ENCODE peak calls at places on chromosomes 7 and 10, in six cellular contexts. J is GM20000; I is effector CD4-positive, alpha-beta T cell; A is activated naive CD4-positive, alpha-beta T cell treated with Interleukin-2 at 50 U/mL for 16 hours; M is heart left ventricle; W is GM12864. D is an unnamed sample.

GRCh38 chr7:11636274-11636673 is 195.7 kb downstream of the THSD7A start:
- DNase-seq in J (no peak), I (no peak), A (no peak), M (no peak), W (no peak), D (no peak)

GRCh38 chr7:44962483-44963251 is 16.1 kb downstream of the MYO1G start:
- DNase-seq in J (peak), I (no peak), A (no peak), M (no peak), W (no peak), D (no peak)

GRCh38 chr10:117619200-117619599 is 76.7 kb downstream of the EMX2 start:
- DNase-seq in J (no peak), I (no peak), A (no peak), M (no peak), W (no peak), D (no peak)

GRCh38 chr7:29806131-29806792 is at the start of gene WIPF3:
- DNase-seq in J (peak), I (no peak), A (no peak), M (peak), W (no peak), D (no peak)

GRCh38 chr7:117790731-117791130 is 82.5 kb downstream of the CTTNBP2 start:
- DNase-seq in J (no peak), I (no peak), A (no peak), M (no peak), W (no peak), D (no peak)

GRCh38 chr7:18993933-18994668 is 123.3 kb downstream of the TWIST1 start:
- DNase-seq in J (no peak), I (no peak), A (no peak), M (no peak), W (no peak), D (no peak)

GRCh38 chr10:51273572-51273971 is 199.3 kb downstream of the PRKG1 start:
- DNase-seq in J (no peak), I (no peak), A (no peak), M (no peak), W (no peak), D (no peak)

GRCh38 chr10:130040351-130040750 is 70.3 kb downstream of the C10orf143 start:
- DNase-seq in J (no peak), I (no peak), A (no peak), M (no peak), W (no peak), D (no peak)

GRCh38 chr10:90862908-90863514 is 5.2 kb upstream of the HTR7 start:
- DNase-seq in J (peak), I (no peak), A (no peak), M (no peak), W (no peak), D (no peak)

GRCh38 chr7:66099232-66099550 is 15.5 kb upstream of the CRCP start:
- DNase-seq in J (no peak), I (no peak), A (no peak), M (no peak), W (no peak), D (no peak)

GRCh38 chr7:2314209-2314955 is at the start of gene SNX8:
- DNase-seq in J (peak), I (peak), A (peak), M (peak), W (peak), D (peak)

GRCh38 chr7:111333010-111333409 is 229.3 kb downstream of the IMMP2L start:
- DNase-seq in J (no peak), I (no peak), A (no peak), M (no peak), W (no peak), D (no peak)

GRCh38 chr7:114085592-114086490 is 167.0 kb upstream of the PPP1R3A start:
- DNase-seq in J (peak), I (no peak), A (peak), M (peak), W (no peak), D (peak)

GRCh38 chr10:44463511-44464121 is 78.7 kb upstream of the CXCL12 start:
- DNase-seq in J (no peak), I (no peak), A (no peak), M (no peak), W (no peak), D (no peak)

GRCh38 chr10:28906440-28906839 is 229.1 kb downstream of the BAMBI start:
- DNase-seq in J (no peak), I (no peak), A (no peak), M (no peak), W (no peak), D (no peak)

GRCh38 chr7:101195884-101196283 is 5.0 kb downstream of the MOGAT3 start:
- DNase-seq in J (no peak), I (no peak), A (no peak), M (no peak), W (no peak), D (no peak)

GRCh38 chr10:119207713-119208552 is 562 bp downstream of the GRK5 start:
- DNase-seq in J (peak), I (peak), A (peak), M (peak), W (no peak), D (peak)

GRCh38 chr7:97835296-97836138 is 36.7 kb downstream of the ASNS start:
- DNase-seq in J (peak), I (peak), A (peak), M (peak), W (peak), D (peak)

GRCh38 chr7:119256446-119257131 is 1016.4 kb upstream of the KCND2 start:
- DNase-seq in J (no peak), I (no peak), A (no peak), M (no peak), W (no peak), D (no peak)

D was measured in hippocampal formation.